ENCODE peak calls at places on chromosomes 12 and 14, in seven cellular contexts. J, N, L, A, Y, R and P are unnamed samples.
A peak's percentile ranks its signal among the peaks of the same experiment; 100 is the strongest.

GRCh38 chr12:46522141-46522540 is 149.6 kb upstream of the SLC38A2 start:
- DNase-seq in J (no peak), N (no peak), L (no peak), A (no peak), Y (no peak), R (no peak), P (no peak)

GRCh38 chr12:90065301-90065801 is 356.7 kb upstream of the ATP2B1 start:
- DNase-seq in J (no peak), N (peak; percentile 26), L (no peak), A (no peak), Y (no peak), R (no peak), P (peak; percentile 45)

GRCh38 chr12:2283910-2284309 is 231.1 kb downstream of the CACNA1C start:
- DNase-seq in J (no peak), N (no peak), L (no peak), A (no peak), Y (no peak), R (no peak), P (no peak)

GRCh38 chr12:106767954-106768501 is 6.5 kb upstream of the RIC8B start:
- DNase-seq in J (no peak), N (no peak), L (no peak), A (no peak), Y (peak; percentile 54), R (no peak), P (no peak)

GRCh38 chr12:47079894-47080724 is at the start of gene AMIGO2:
- DNase-seq in J (peak; percentile 27), N (no peak), L (peak; percentile 54), A (peak; percentile 72), Y (peak; percentile 51), R (peak; percentile 42), P (no peak)

GRCh38 chr12:66438601-66439000 is 136.3 kb downstream of the HELB start:
- DNase-seq in J (no peak), N (peak; percentile 61), L (no peak), A (no peak), Y (no peak), R (no peak), P (no peak)

GRCh38 chr12:46214668-46215429 is 54.0 kb downstream of the SLC38A1 start:
- DNase-seq in J (no peak), N (no peak), L (no peak), A (no peak), Y (no peak), R (peak; percentile 77), P (no peak)

GRCh38 chr14:67618617-67619063 is 1.1 kb upstream of the ARG2 start:
- DNase-seq in J (peak; percentile 42), N (no peak), L (no peak), A (no peak), Y (no peak), R (peak; percentile 66), P (no peak)

GRCh38 chr12:131547560-131547959 is 163.3 kb upstream of the SFSWAP start:
- DNase-seq in J (no peak), N (no peak), L (no peak), A (no peak), Y (no peak), R (no peak), P (no peak)

GRCh38 chr14:61533513-61534255 is 161.6 kb upstream of the HIF1A start:
- DNase-seq in J (no peak), N (no peak), L (no peak), A (no peak), Y (no peak), R (no peak), P (no peak)

GRCh38 chr12:123118397-123118945 is 32.4 kb downstream of the PITPNM2 start:
- DNase-seq in J (no peak), N (no peak), L (no peak), A (no peak), Y (no peak), R (no peak), P (no peak)

GRCh38 chr14:100104006-100104352 is 38.8 kb downstream of the EVL start:
- DNase-seq in J (no peak), N (no peak), L (no peak), A (no peak), Y (no peak), R (no peak), P (no peak)

GRCh38 chr14:79658224-79658623 is 553.1 kb downstream of the DIO2 start:
- DNase-seq in J (no peak), N (no peak), L (no peak), A (no peak), Y (no peak), R (no peak), P (no peak)

GRCh38 chr14:83217492-83217891 is 1683.8 kb upstream of the SEL1L start:
- DNase-seq in J (no peak), N (no peak), L (no peak), A (no peak), Y (no peak), R (no peak), P (no peak)

GRCh38 chr14:94545131-94545841 is 16.0 kb upstream of the SERPINA4 start:
- DNase-seq in J (no peak), N (no peak), L (no peak), A (no peak), Y (no peak), R (no peak), P (no peak)

GRCh38 chr12:113980537-113981337 is 14.6 kb upstream of the RBM19 start:
- DNase-seq in J (peak; percentile 62), N (peak; percentile 18), L (no peak), A (no peak), Y (no peak), R (peak; percentile 18), P (peak; percentile 35)

GRCh38 chr14:103131580-103131979 is 8.3 kb downstream of the TNFAIP2 start:
- DNase-seq in J (no peak), N (no peak), L (no peak), A (no peak), Y (peak; percentile 20), R (no peak), P (no peak)

GRCh38 chr14:22955702-22956575 is 951 bp downstream of the HAUS4 start:
- DNase-seq in J (no peak), N (no peak), L (no peak), A (no peak), Y (no peak), R (no peak), P (no peak)

GRCh38 chr12:124919646-124920352 is 5.3 kb upstream of the UBC start:
- DNase-seq in J (no peak), N (no peak), L (no peak), A (no peak), Y (no peak), R (no peak), P (peak; percentile 37)

GRCh38 chr12:118059645-118060275 is 1.2 kb downstream of the WSB2 start:
- DNase-seq in J (no peak), N (no peak), L (no peak), A (no peak), Y (no peak), R (no peak), P (no peak)

GRCh38 chr12:27552886-27553560 is 29.0 kb downstream of the PPFIBP1 start:
- DNase-seq in J (no peak), N (no peak), L (no peak), A (no peak), Y (no peak), R (no peak), P (no peak)

GRCh38 chr14:91405241-91405721 is 12.3 kb downstream of the CCDC88C start:
- DNase-seq in J (no peak), N (no peak), L (no peak), A (no peak), Y (no peak), R (peak; percentile 63), P (no peak)

GRCh38 chr12:21546721-21547120 is 20.6 kb downstream of the SPX start:
- DNase-seq in J (no peak), N (no peak), L (no peak), A (no peak), Y (no peak), R (no peak), P (no peak)

GRCh38 chr14:98840076-98840475 is 431.9 kb downstream of the BCL11B start:
- DNase-seq in J (no peak), N (peak; percentile 21), L (no peak), A (no peak), Y (no peak), R (no peak), P (no peak)
- H3K9me3 ChIP-seq in J (no peaks in the 10 kb centered on the region), N (no peaks in the 10 kb centered on the region), L (no peaks in the 10 kb centered on the region), A (no peaks in the 10 kb centered on the region), Y (no peaks in the 10 kb centered on the region), R (no peaks in the 10 kb centered on the region), P (peaks cover 3% of the 10 kb centered on the region)

DNA sequence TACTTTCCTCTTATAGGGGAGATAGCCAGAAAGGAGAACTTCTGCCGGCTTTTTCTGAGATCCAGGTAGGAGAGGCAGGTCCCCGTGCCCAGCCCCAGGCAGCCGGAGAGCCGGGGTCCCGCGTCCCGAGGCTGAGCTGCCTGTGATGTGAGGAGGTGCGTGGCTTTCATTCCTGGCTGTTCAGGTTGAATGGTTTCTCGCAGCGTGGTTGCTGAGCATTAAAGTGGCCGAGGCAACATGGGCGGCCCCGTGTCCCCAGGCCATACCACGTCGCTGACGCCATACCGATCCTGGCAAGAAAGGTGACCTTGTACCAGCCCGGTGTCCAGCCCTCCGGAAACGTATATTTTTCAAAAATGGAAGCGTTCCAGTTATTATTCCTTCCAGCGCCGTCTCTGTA is 116.7 kb upstream of the MYL2 start:
- DNase-seq in J (no peak), N (no peak), L (no peak), A (no peak), Y (no peak), R (no peak), P (no peak)
- H3K4me3 ChIP-seq in J (no peak overlapping the region), N (no peak overlapping the region), L (no peak overlapping the region), A (no peak overlapping the region), Y (no peak overlapping the region), R (no peak overlapping the region), P (peak overlapping the region; percentile 21)

GRCh38 chr12:34275129-34275528 is 252.8 kb downstream of the ALG10 start:
- DNase-seq in J (no peak), N (no peak), L (no peak), A (no peak), Y (no peak), R (no peak), P (no peak)
- H3K9me3 ChIP-seq in J (no peaks in the 10 kb centered on the region), N (no peaks in the 10 kb centered on the region), L (no peaks in the 10 kb centered on the region), A (no peaks in the 10 kb centered on the region), Y (no peaks in the 10 kb centered on the region), R (no peaks in the 10 kb centered on the region), P (no peaks in the 10 kb centered on the region)

GRCh38 chr14:28240909-28241308 is 525.7 kb upstream of the FOXG1 start:
- DNase-seq in J (no peak), N (no peak), L (no peak), A (no peak), Y (no peak), R (no peak), P (no peak)
- H3K4me3 ChIP-seq in J (no peak overlapping the region), N (no peak overlapping the region), L (no peak overlapping the region), A (no peak overlapping the region), Y (no peak overlapping the region), R (no peak overlapping the region), P (no peak overlapping the region)

GRCh38 chr12:130465046-130465445 is 127.4 kb downstream of the PIWIL1 start:
- DNase-seq in J (no peak), N (no peak), L (no peak), A (no peak), Y (no peak), R (no peak), P (no peak)

GRCh38 chr12:130468186-130468585 is 130.5 kb downstream of the PIWIL1 start:
- DNase-seq in J (no peak), N (no peak), L (no peak), A (no peak), Y (no peak), R (no peak), P (no peak)

GRCh38 chr12:130463818-130464663 is 126.4 kb downstream of the PIWIL1 start:
- DNase-seq in J (no peak), N (no peak), L (no peak), A (no peak), Y (no peak), R (no peak), P (no peak)

GRCh38 chr12:130463259-130463658 is 125.6 kb downstream of the PIWIL1 start:
- DNase-seq in J (no peak), N (no peak), L (no peak), A (no peak), Y (no peak), R (no peak), P (peak; percentile 22)

GRCh38 chr12:130465626-130466025 is 127.9 kb downstream of the PIWIL1 start:
- DNase-seq in J (no peak), N (no peak), L (no peak), A (no peak), Y (no peak), R (no peak), P (no peak)
- H3K9me3 ChIP-seq in J (no peaks in the 10 kb centered on the region), N (no peaks in the 10 kb centered on the region), L (peaks cover 15% of the 10 kb centered on the region), A (peaks cover 5% of the 10 kb centered on the region), Y (no peaks in the 10 kb centered on the region), R (no peaks in the 10 kb centered on the region), P (peaks cover 3% of the 10 kb centered on the region)